ENCODE peak calls at places on chromosome 16, in nine cellular contexts. Y is KG1; H is fibroblast of lung; R is GM23248; D is activated CD4-positive, alpha-beta T cell treated with anti-CD3 and anti-CD28 coated beads for 48 hours; A is iPS DF 19.7; L is thoracic aorta; Z is NCI-H460; B is cardiac muscle cell. E is an unnamed sample.
A peak's percentile ranks its signal among the peaks of the same experiment; 100 is the strongest.

GRCh38 chr16:82317411-82318168 is 147.6 kb upstream of the MPHOSPH6 start:
- DNase-seq in Y (no peak), D (no peak), Z (no peak), R (no peak), H (peak; percentile 16), B (no peak), L (no peak), A (peak; percentile 2), E (no peak)

GRCh38 chr16:58464916-58465731 is 34.8 kb upstream of the NDRG4 start:
- DNase-seq in L (no peak), Y (no peak), Z (peak; percentile 15), R (no peak), A (no peak), B (no peak), D (no peak), H (peak; percentile 17), E (no peak)

GRCh38 chr16:89775223-89775622 is 41.2 kb downstream of the FANCA start:
- DNase-seq in Z (no peak), D (no peak), Y (no peak), H (no peak), B (no peak), R (no peak), A (no peak), L (no peak), E (no peak)

GRCh38 chr16:70746040-70746707 is 54.8 kb downstream of the VAC14 start:
- DNase-seq in H (peak; percentile 87), Z (peak; percentile 19), R (peak; percentile 99), B (peak; percentile 84), L (peak; percentile 88), A (no peak), Y (no peak), D (peak; percentile 25), E (peak; percentile 87)

GRCh38 chr16:83113317-83113716 is 486.5 kb downstream of the CDH13 start:
- DNase-seq in Z (no peak), A (no peak), H (no peak), L (no peak), Y (no peak), R (peak; percentile 41), B (peak; percentile 51), D (peak; percentile 25), E (no peak)

GRCh38 chr16:58937661-58938060 is 203.5 kb upstream of the GOT2 start:
- DNase-seq in D (no peak), B (no peak), L (no peak), Y (no peak), H (no peak), Z (no peak), R (no peak), A (no peak), E (no peak)

GRCh38 chr16:1991135-1991551 is 1.4 kb downstream of the SYNGR3 start:
- DNase-seq in Y (no peak), B (no peak), L (no peak), A (no peak), Z (no peak), H (no peak), R (no peak), D (no peak), E (no peak)

GRCh38 chr16:74563828-74564263 is 43.1 kb downstream of the GLG1 start:
- DNase-seq in Y (no peak), D (peak; percentile 41), R (peak; percentile 67), L (peak; percentile 4), Z (no peak), H (peak; percentile 65), A (no peak), B (peak; percentile 50), E (peak; percentile 71)

GRCh38 chr16:69542974-69543373 is 22.8 kb upstream of the NFAT5 start:
- DNase-seq in B (peak; percentile 44), Z (no peak), L (no peak), D (no peak), R (peak; percentile 38), H (peak; percentile 12), Y (no peak), A (no peak), E (no peak)

GRCh38 chr16:53743149-53743566 is 39.2 kb downstream of the FTO start:
- DNase-seq in R (peak; percentile 55), Y (no peak), Z (peak; percentile 30), B (peak; percentile 55), A (peak; percentile 9), L (no peak), D (peak; percentile 25), H (no peak), E (peak; percentile 54)

GRCh38 chr16:85209526-85210121 is 97.4 kb upstream of the CIBAR2 start:
- DNase-seq in R (no peak), A (no peak), H (no peak), Y (no peak), L (no peak), B (no peak), D (no peak), Z (no peak), E (no peak)

GRCh38 chr16:1441391-1441829 is 2.9 kb downstream of the CCDC154 start:
- DNase-seq in D (no peak), B (no peak), Z (no peak), Y (no peak), A (no peak), R (no peak), H (no peak), L (no peak), E (no peak)

GRCh38 chr16:24896439-24896838 is 50.7 kb downstream of the SLC5A11 start:
- DNase-seq in D (no peak), H (no peak), A (no peak), B (no peak), R (no peak), Y (no peak), L (no peak), Z (no peak), E (no peak)

GRCh38 chr16:86405319-86405718 is 105.0 kb upstream of the FOXF1 start:
- DNase-seq in Y (no peak), H (peak; percentile 61), B (no peak), R (no peak), L (no peak), A (no peak), D (no peak), Z (no peak), E (peak; percentile 44)

GRCh38 chr16:89246903-89247733 is 29.6 kb downstream of the ZNF778 start:
- DNase-seq in Z (peak; percentile 68), Y (no peak), L (peak; percentile 42), H (peak; percentile 63), R (peak; percentile 95), A (no peak), D (peak; percentile 96), B (peak; percentile 84), E (peak; percentile 30)

GRCh38 chr16:58444265-58444664 is 52.0 kb downstream of the GINS3 start:
- DNase-seq in L (no peak), R (no peak), Z (no peak), H (no peak), Y (no peak), D (no peak), A (no peak), B (no peak), E (no peak)

GRCh38 chr16:85259115-85259830 is 147.0 kb upstream of the CIBAR2 start:
- DNase-seq in Y (no peak), A (no peak), D (no peak), H (no peak), L (no peak), Z (no peak), R (no peak), B (no peak), E (no peak)

GRCh38 chr16:23566724-23567123 is 9.2 kb downstream of the UBFD1 start:
- DNase-seq in Y (no peak), D (no peak), L (no peak), H (no peak), A (no peak), B (no peak), R (no peak), Z (no peak), E (no peak)

GRCh38 chr16:17258077-17258599 is 212.6 kb downstream of the XYLT1 start:
- DNase-seq in Z (no peak), R (no peak), L (no peak), A (no peak), Y (no peak), D (no peak), H (no peak), B (no peak), E (no peak)

GRCh38 chr16:14284930-14285541 is 213.9 kb downstream of the MRTFB start:
- DNase-seq in D (no peak), A (no peak), L (no peak), H (no peak), R (peak; percentile 86), Y (peak; percentile 88), B (peak; percentile 76), Z (no peak), E (no peak)

GRCh38 chr16:996672-997071 is 15.1 kb downstream of the SOX8 start:
- DNase-seq in Z (no peak), L (no peak), D (no peak), A (no peak), B (no peak), H (no peak), Y (no peak), R (no peak), E (no peak)

GRCh38 chr16:19183187-19183586 is 15.1 kb downstream of the SYT17 start:
- DNase-seq in Z (no peak), H (no peak), B (no peak), L (no peak), D (no peak), R (no peak), Y (no peak), A (no peak), E (no peak)

GRCh38 chr16:23577493-23577892 is 18.6 kb downstream of the NDUFAB1 start:
- DNase-seq in H (no peak), Z (no peak), L (no peak), Y (no peak), R (no peak), B (no peak), D (no peak), A (no peak), E (no peak)

GRCh38 chr16:66511615-66512500 is 38.1 kb downstream of the TK2 start:
- DNase-seq in D (no peak), H (peak; percentile 86), B (peak; percentile 80), A (peak; percentile 57), L (no peak), Z (peak; percentile 66), R (peak; percentile 91), Y (no peak), E (peak; percentile 83)

GRCh38 chr16:25013751-25014499 is 1.2 kb downstream of the ARHGAP17 start:
- DNase-seq in L (no peak), Y (no peak), B (no peak), H (no peak), Z (no peak), R (no peak), D (no peak), A (no peak), E (no peak)

GRCh38 chr16:53726625-53727024 is 22.7 kb downstream of the FTO start:
- DNase-seq in Z (no peak), H (no peak), L (no peak), B (no peak), A (no peak), R (no peak), Y (no peak), D (no peak), E (no peak)

GRCh38 chr16:89829630-89830437 is 1.6 kb downstream of the SPIRE2 start:
- DNase-seq in Z (no peak), B (no peak), D (no peak), A (no peak), R (no peak), L (no peak), Y (no peak), H (no peak), E (no peak)

GRCh38 chr16:6646891-6647290 is 685.8 kb upstream of the RBFOX1 start:
- DNase-seq in D (no peak), Z (no peak), H (no peak), A (no peak), B (no peak), R (no peak), Y (no peak), L (no peak), E (no peak)

GRCh38 chr16:64421515-64421914 is 700.3 kb downstream of the CDH11 start:
- DNase-seq in D (no peak), R (no peak), A (no peak), H (no peak), L (no peak), B (no peak), Y (no peak), Z (no peak), E (no peak)

GRCh38 chr16:81515281-81515680 is 70.7 kb downstream of the CMIP start:
- DNase-seq in L (no peak), D (no peak), H (no peak), Z (no peak), A (no peak), R (no peak), B (no peak), Y (no peak), E (no peak)

GRCh38 chr16:57883953-57884654 is 81.8 kb upstream of the KIFC3 start:
- DNase-seq in R (no peak), Y (no peak), L (no peak), B (no peak), H (no peak), D (no peak), Z (no peak), A (no peak), E (no peak)